ENCODE peak calls at places on chromosome 3, in four cellular contexts. E, U, R and K are unnamed samples. For H3K36me3, the result is how much of the 10 kb centered on the place peaks cover.

GRCh38 chr3:49279376-49279775 is 2.3 kb upstream of the C3orf62 start:
- DNase-seq in E (peak), U (peak), R (peak), K (no peak)

GRCh38 chr3:65647369-65647768 is 391.3 kb downstream of the MAGI1 start:
- DNase-seq in E (no peak), U (no peak), R (no peak), K (no peak)

GRCh38 chr3:101255441-101255840 is 64.9 kb downstream of the IMPG2 start:
- DNase-seq in E (no peak), U (no peak), R (no peak), K (no peak)

GRCh38 chr3:50612973-50613851 is 1.6 kb upstream of the CISH start:
- DNase-seq in E (no peak), U (no peak), R (no peak), K (no peak)

GRCh38 chr3:184177331-184177731 is 2.7 kb downstream of the AP2M1 start:
- DNase-seq in E (peak), U (no peak), R (no peak), K (peak)

GRCh38 chr3:194574639-194575483 is 58.4 kb downstream of the TMEM44 start:
- DNase-seq in E (peak), U (peak), R (no peak), K (no peak)

GRCh38 chr3:59654953-59655430 is 605.2 kb upstream of the CFAP20DC start:
- DNase-seq in E (no peak), U (no peak), R (no peak), K (no peak)

GRCh38 chr3:159346504-159346903 is 544.6 kb downstream of the MFSD1 start:
- DNase-seq in E (no peak), U (no peak), R (no peak), K (no peak)

GRCh38 chr3:36741285-36741684 is 23.1 kb downstream of the DCLK3 start:
- DNase-seq in E (no peak), U (peak), R (no peak), K (no peak)

GRCh38 chr3:197546307-197547085 is 9.3 kb downstream of the BDH1 start:
- DNase-seq in E (no peak), U (peak), R (no peak), K (no peak)

GRCh38 chr3:197545111-197545510 is 10.7 kb downstream of the BDH1 start:
- DNase-seq in E (no peak), U (no peak), R (no peak), K (no peak)

GRCh38 chr3:197547618-197548017 is 8.2 kb downstream of the BDH1 start:
- DNase-seq in E (no peak), U (no peak), R (peak), K (no peak)

GRCh38 chr3:197549261-197549885 is 6.4 kb downstream of the BDH1 start:
- DNase-seq in E (no peak), U (no peak), R (no peak), K (no peak)

GRCh38 chr3:197547206-197547605 is 8.6 kb downstream of the BDH1 start:
- DNase-seq in E (no peak), U (no peak), R (peak), K (no peak)
- H3K9ac ChIP-seq in E (no peak), U (no peak), R (no peak), K (no peak)

GRCh38 chr3:170360916-170361315 is 3.4 kb downstream of the SKIL start:
- DNase-seq in E (peak), U (no peak), R (no peak), K (no peak)
- H3K36me3 ChIP-seq in E (under half), U (under half), R (under half), K (under half)

DNA sequence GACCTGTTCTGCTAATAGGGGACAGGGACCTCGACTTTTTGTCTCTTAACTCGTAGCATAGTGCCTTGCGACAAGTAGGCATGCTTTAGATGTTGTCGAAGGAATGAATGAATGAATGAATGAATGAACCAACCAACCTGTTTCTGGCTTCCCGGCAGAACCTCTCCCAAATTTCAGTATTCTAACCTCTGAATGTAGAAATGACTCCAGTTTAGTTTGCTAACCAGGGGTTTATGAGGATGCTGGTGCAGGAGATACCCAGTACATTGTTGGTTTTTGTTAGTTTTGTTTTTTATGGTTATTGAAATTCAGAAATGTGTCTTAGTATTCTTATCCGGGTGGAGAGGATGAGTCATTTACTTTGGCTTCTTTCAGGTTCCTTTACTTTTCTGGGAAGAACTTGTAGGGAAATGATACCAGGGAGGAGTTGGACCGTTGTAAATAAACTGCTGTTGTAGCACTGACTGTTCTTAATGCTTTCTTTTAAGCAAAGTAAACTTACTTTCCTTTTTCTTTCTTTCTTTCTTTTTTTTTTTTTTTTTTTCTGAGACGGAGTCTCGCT is 29.6 kb upstream of the EHHADH start:
- DNase-seq in E (peak), U (peak), R (no peak), K (peak)
- H3K9ac ChIP-seq in E (peak), U (peak), R (peak), K (peak)

DNA sequence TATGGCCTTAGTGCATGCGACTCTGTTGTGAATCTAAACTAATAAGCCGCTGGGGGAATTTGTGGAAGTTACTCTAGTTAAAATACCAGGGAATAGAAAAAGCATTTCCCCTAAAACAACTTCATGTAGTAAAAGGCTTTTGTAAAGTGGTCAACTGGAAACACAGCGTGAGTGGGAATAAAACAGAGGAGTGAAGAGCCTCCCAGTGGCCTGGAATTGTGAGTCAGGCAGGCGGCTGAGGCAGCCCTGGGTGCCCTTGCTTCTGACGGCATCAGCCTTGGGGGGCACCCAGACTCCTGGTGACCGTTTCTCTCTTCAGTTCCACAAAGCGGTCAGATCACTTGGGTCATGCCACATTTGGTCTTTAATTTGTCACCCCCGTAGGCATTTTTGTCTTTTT is 108.4 kb downstream of the GHSR start:
- DNase-seq in E (no peak), U (no peak), R (no peak), K (no peak)
- H3K36me3 ChIP-seq in E (under half), U (under half), R (under half), K (half or more)

DNA sequence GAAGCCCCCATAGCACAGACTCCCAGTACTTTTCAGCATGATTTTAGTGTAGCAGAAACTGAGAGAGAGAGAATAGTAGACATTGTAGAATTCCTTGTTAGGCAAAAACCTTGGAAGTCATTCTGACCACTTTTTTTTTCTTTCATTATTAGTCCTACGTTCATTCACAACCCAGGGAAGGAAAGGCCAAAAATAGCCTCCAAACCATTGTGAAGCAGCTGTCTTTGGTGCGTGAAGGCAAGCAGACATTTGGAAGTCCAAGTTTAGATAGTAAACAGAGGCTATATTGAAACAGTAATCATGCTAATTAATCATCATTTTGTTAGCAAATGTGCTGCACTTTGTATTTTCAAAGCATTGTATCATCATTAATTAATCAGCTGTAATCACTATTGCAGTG is 34.5 kb downstream of the CCDC54 start:
- DNase-seq in E (no peak), U (no peak), R (no peak), K (no peak)
- H3K9ac ChIP-seq in E (no peak), U (no peak), R (no peak), K (no peak)

GRCh38 chr3:12934431-12934830 is 93.1 kb upstream of the RPL32 start:
- DNase-seq in E (peak), U (no peak), R (no peak), K (peak)
- H3K36me3 ChIP-seq in E (under half), U (under half), R (under half), K (under half)